ENCODE peak calls at places on chromosome 9, in four cellular contexts. I is H1; E is CD8-positive, alpha-beta memory T cell; Z is prostate gland. U is an unnamed sample.

GRCh38 chr9:36320457-36320856 is 62.2 kb upstream of the GNE start:
- DNase-seq in Z (no peak), E (no peak), I (no peak), U (no peak)

GRCh38 chr9:17191095-17191494 is 56.3 kb downstream of the CNTLN start:
- DNase-seq in Z (no peak), I (no peak), E (no peak), U (no peak)

GRCh38 chr9:114884787-114885452 is 45.5 kb downstream of the TNFSF8 start:
- DNase-seq in E (no peak), Z (peak; percentile 94), I (no peak), U (no peak)

GRCh38 chr9:127897194-127897692 is 2.2 kb downstream of the ST6GALNAC6 start:
- DNase-seq in I (no peak), Z (no peak), E (peak; percentile 28), U (no peak)

GRCh38 chr9:85420750-85421149 is 321.0 kb downstream of the AGTPBP1 start:
- DNase-seq in E (no peak), I (no peak), Z (no peak), U (peak; percentile 22)

GRCh38 chr9:133708123-133708769 is 29.9 kb downstream of the SARDH start:
- DNase-seq in Z (no peak), E (no peak), I (no peak), U (no peak)

GRCh38 chr9:99262949-99263418 is 40.9 kb downstream of the SEC61B start:
- DNase-seq in I (no peak), Z (no peak), E (no peak), U (no peak)

GRCh38 chr9:94086468-94086867 is 2.2 kb downstream of the PTPDC1 start:
- DNase-seq in E (no peak), I (no peak), Z (no peak), U (no peak)

GRCh38 chr9:88818495-88819201 is 172.6 kb upstream of the S1PR3 start:
- DNase-seq in Z (no peak), I (no peak), E (no peak), U (no peak)

GRCh38 chr9:133125706-133126696 is 5.0 kb upstream of the RALGDS start:
- DNase-seq in E (no peak), Z (peak; percentile 51), I (no peak), U (no peak)

GRCh38 chr9:98707158-98708102 is 1.3 kb downstream of the GABBR2 start:
- DNase-seq in I (peak; percentile 73), E (no peak), Z (peak; percentile 15), U (peak; percentile 83)

GRCh38 chr9:91143642-91144041 is 218.1 kb downstream of the AUH start:
- DNase-seq in I (no peak), E (no peak), Z (no peak), U (no peak)

GRCh38 chr9:78383130-78383529 is 86.2 kb downstream of the PSAT1 start:
- DNase-seq in I (no peak), E (no peak), Z (no peak), U (no peak)

GRCh38 chr9:135500071-135500524 is 384 bp upstream of the MRPS2 start:
- DNase-seq in E (no peak), Z (no peak), I (no peak), U (no peak)

GRCh38 chr9:5652810-5653209 is 23.9 kb downstream of the RIC1 start:
- DNase-seq in E (no peak), I (no peak), Z (no peak), U (no peak)
- H3K36me3 ChIP-seq in E (peaks cover 4% of the 10 kb centered on the region), I (no peaks in the 10 kb centered on the region), Z (no peaks in the 10 kb centered on the region), U (no peaks in the 10 kb centered on the region)

GRCh38 chr9:123003467-123003866 is 30.0 kb upstream of the GPR21 start:
- DNase-seq in E (no peak), Z (no peak), I (no peak), U (no peak)

GRCh38 chr9:123005964-123006363 is 27.5 kb upstream of the GPR21 start:
- DNase-seq in I (no peak), Z (no peak), E (no peak), U (no peak)

GRCh38 chr9:122998448-122998847 is 35.0 kb upstream of the GPR21 start:
- DNase-seq in Z (no peak), I (no peak), E (no peak), U (no peak)

GRCh38 chr9:123002754-123003153 is 30.7 kb upstream of the GPR21 start:
- DNase-seq in Z (no peak), E (no peak), I (no peak), U (no peak)

DNA sequence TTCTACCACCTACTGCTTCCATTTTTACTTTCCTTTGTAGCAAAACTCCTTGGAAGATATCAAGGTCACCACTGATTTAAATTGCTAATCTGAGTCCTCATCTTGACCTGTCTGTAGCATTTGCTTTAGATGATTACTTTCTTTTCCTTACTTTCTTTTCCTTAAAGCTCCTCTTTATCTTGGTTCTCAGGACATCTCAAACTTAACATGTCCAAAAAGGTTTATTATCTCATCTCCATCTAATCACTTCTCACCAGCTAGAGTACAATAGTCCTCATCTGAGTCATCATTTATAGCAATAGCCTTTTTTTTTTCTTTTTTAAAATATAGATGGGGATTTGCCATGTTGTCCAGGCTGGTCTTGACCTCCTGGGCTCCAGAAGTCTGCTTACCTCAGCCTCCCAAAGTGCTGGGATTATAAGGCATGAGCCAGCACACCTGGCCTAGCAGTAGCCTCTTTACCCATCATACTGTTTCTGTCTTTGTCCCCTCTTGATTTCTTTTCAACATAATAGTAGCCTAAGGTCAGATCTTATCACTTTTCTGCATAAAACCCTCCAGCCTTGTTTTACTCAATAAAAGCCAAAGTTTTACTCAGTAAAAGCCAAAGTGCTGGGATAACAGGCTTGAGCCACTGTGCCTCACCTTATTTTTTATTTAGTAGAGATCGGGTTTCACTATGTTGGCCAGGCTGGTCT is 32.9 kb upstream of the GPR21 start:
- DNase-seq in E (no peak), I (no peak), Z (no peak), U (no peak)
- H3K36me3 ChIP-seq in E (peaks cover 5% of the 10 kb centered on the region), I (peaks cover 22% of the 10 kb centered on the region), Z (no peaks in the 10 kb centered on the region), U (no peaks in the 10 kb centered on the region)

GRCh38 chr9:131583836-131584555 is 38.7 kb downstream of the PRRT1B start:
- DNase-seq in Z (no peak), E (no peak), I (no peak), U (no peak)
- H3K36me3 ChIP-seq in Z (peaks cover 24% of the 10 kb centered on the region), E (peaks cover 38% of the 10 kb centered on the region), I (peaks cover 10% of the 10 kb centered on the region), U (peaks cover 21% of the 10 kb centered on the region)

GRCh38 chr9:33318225-33318624 is 27.9 kb downstream of the NFX1 start:
- DNase-seq in Z (no peak), E (no peak), I (no peak), U (no peak)

GRCh38 chr9:33318781-33319180 is 28.5 kb downstream of the NFX1 start:
- DNase-seq in Z (no peak), I (no peak), E (no peak), U (no peak)

GRCh38 chr9:33315371-33315770 is 25.1 kb downstream of the NFX1 start:
- DNase-seq in Z (no peak), E (no peak), I (no peak), U (no peak)

GRCh38 chr9:33320230-33320567 is 29.9 kb downstream of the NFX1 start:
- DNase-seq in E (no peak), Z (no peak), I (no peak), U (no peak)

GRCh38 chr9:33320568-33321261 is 30.4 kb downstream of the NFX1 start:
- DNase-seq in Z (no peak), E (no peak), I (no peak), U (no peak)
- H3K36me3 ChIP-seq in Z (peaks cover 7% of the 10 kb centered on the region), E (peaks cover 48% of the 10 kb centered on the region), I (peaks cover 46% of the 10 kb centered on the region), U (peaks cover 6% of the 10 kb centered on the region)

DNA sequence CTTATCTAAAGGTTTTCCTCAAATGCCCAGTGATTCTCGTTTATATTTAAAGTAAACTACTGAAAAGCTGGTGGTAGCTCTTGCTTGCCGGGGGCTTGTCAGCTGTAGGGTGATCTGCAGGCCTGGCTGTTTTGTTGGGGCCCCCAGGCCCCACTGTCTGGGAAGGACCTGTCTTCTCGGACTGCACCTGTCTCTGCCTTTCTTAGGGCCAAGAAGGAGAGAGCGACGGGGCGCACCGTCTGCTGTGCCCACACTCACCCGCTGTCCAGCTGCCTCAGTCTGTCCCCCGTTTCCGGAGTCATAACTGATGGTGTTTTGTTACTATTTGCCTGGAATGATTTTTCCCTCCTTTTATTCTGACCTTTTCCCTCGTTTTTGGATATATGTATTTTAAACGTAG is 94.1 kb upstream of the CACNA1B start:
- DNase-seq in Z (no peak), E (no peak), I (no peak), U (no peak)
- H3K36me3 ChIP-seq in Z (peaks cover 7% of the 10 kb centered on the region), E (peaks cover 45% of the 10 kb centered on the region), I (peaks cover 22% of the 10 kb centered on the region), U (peaks cover 27% of the 10 kb centered on the region)

U was measured in iPS DF 6.9.